ENCODE peak calls at places on chromosomes 12 and 14, in seven cellular contexts. Y is Panc1, C is hepatocyte, G is LoVo, T is HT1080, R is right cardiac atrium, S is NCI-H345. N is an unnamed sample.
A peak's percentile ranks its signal among the peaks of the same experiment; 100 is the strongest.

GRCh38 chr14:29749327-29749726 is 178.3 kb downstream of the PRKD1 start:
- DNase-seq in Y (no peak), C (no peak), G (no peak), T (peak; percentile 90), R (no peak), S (no peak), N (no peak)

GRCh38 chr12:26195250-26195640 is at the start of gene SSPN:
- DNase-seq in Y (peak; percentile 35), C (peak; percentile 69), G (no peak), T (no peak), R (peak; percentile 71), S (peak; percentile 2), N (no peak)

GRCh38 chr14:26410189-26410685 is 187.6 kb downstream of the NOVA1 start:
- DNase-seq in Y (no peak), C (no peak), G (no peak), T (no peak), R (no peak), S (no peak), N (no peak)

GRCh38 chr12:28878629-28879028 is 270.4 kb upstream of the FAR2 start:
- DNase-seq in Y (no peak), C (no peak), G (no peak), T (no peak), R (no peak), S (no peak), N (no peak)

GRCh38 chr14:29475641-29476040 is 452.0 kb downstream of the PRKD1 start:
- DNase-seq in Y (no peak), C (no peak), G (no peak), T (peak; percentile 22), R (no peak), S (no peak), N (no peak)

GRCh38 chr14:35959835-35960234 is 133.7 kb downstream of the BRMS1L start:
- DNase-seq in Y (no peak), C (no peak), G (no peak), T (no peak), R (no peak), S (no peak), N (no peak)

GRCh38 chr12:88552672-88553079 is 27.6 kb downstream of the KITLG start:
- DNase-seq in Y (peak; percentile 46), C (no peak), G (peak; percentile 84), T (no peak), R (no peak), S (no peak), N (no peak)

GRCh38 chr12:810635-811415 is 58.4 kb downstream of the WNK1 start:
- DNase-seq in Y (no peak), C (no peak), G (no peak), T (no peak), R (no peak), S (no peak), N (no peak)

GRCh38 chr14:52402812-52403526 is 88.9 kb downstream of the PTGER2 start:
- DNase-seq in Y (no peak), C (no peak), G (no peak), T (peak; percentile 30), R (no peak), S (no peak), N (peak; percentile 13)

GRCh38 chr12:111757361-111758119 is 9.2 kb upstream of the ALDH2 start:
- DNase-seq in Y (no peak), C (no peak), G (no peak), T (peak; percentile 58), R (peak; percentile 73), S (no peak), N (peak; percentile 87)

GRCh38 chr14:51869426-51870113 is 9.2 kb downstream of the GNG2 start:
- DNase-seq in Y (no peak), C (no peak), G (no peak), T (no peak), R (no peak), S (no peak), N (no peak)

GRCh38 chr12:84355561-84355960 is 557.0 kb downstream of the SLC6A15 start:
- DNase-seq in Y (no peak), C (no peak), G (no peak), T (no peak), R (no peak), S (peak; percentile 12), N (no peak)

GRCh38 chr12:74043343-74043742 is 494.3 kb upstream of the ATXN7L3B start:
- DNase-seq in Y (no peak), C (peak; percentile 61), G (peak; percentile 58), T (peak; percentile 89), R (no peak), S (no peak), N (no peak)

GRCh38 chr14:46250113-46250703 is 401.4 kb downstream of the RPL10L start:
- DNase-seq in Y (no peak), C (peak; percentile 31), G (peak; percentile 13), T (peak; percentile 25), R (no peak), S (peak; percentile 2), N (no peak)

GRCh38 chr14:58171090-58171489 is 19.1 kb upstream of the ARMH4 start:
- DNase-seq in Y (peak; percentile 35), C (peak; percentile 88), G (peak; percentile 81), T (peak; percentile 88), R (peak; percentile 77), S (peak; percentile 19), N (peak; percentile 70)

GRCh38 chr14:98501335-98501734 is 770.7 kb downstream of the BCL11B start:
- DNase-seq in Y (no peak), C (peak; percentile 23), G (peak; percentile 43), T (peak; percentile 88), R (no peak), S (no peak), N (no peak)

GRCh38 chr14:68519788-68520187 is 273.1 kb downstream of the ZFP36L1 start:
- DNase-seq in Y (no peak), C (no peak), G (no peak), T (no peak), R (no peak), S (no peak), N (no peak)

GRCh38 chr14:71324767-71325272 is 417.6 kb downstream of the PCNX1 start:
- DNase-seq in Y (no peak), C (peak; percentile 20), G (no peak), T (no peak), R (no peak), S (no peak), N (peak; percentile 3)

GRCh38 chr12:108313236-108313608 is 25.9 kb downstream of the CMKLR1 start:
- DNase-seq in Y (no peak), C (no peak), G (no peak), T (no peak), R (no peak), S (no peak), N (peak; percentile 51)

GRCh38 chr14:74980746-74981661 is 21.7 kb upstream of the EIF2B2 start:
- DNase-seq in Y (no peak), C (no peak), G (no peak), T (peak; percentile 97), R (peak; percentile 57), S (no peak), N (no peak)

GRCh38 chr12:65925626-65926025 is 101.3 kb downstream of the HMGA2 start:
- DNase-seq in Y (no peak), C (no peak), G (no peak), T (no peak), R (no peak), S (no peak), N (peak; percentile 19)

GRCh38 chr12:55706840-55707671 is 648 bp downstream of the ITGA7 start:
- DNase-seq in Y (no peak), C (peak; percentile 56), G (no peak), T (no peak), R (peak; percentile 48), S (peak; percentile 28), N (no peak)

GRCh38 chr14:83607682-83608081 is 1922.3 kb upstream of the FLRT2 start:
- DNase-seq in Y (no peak), C (no peak), G (no peak), T (no peak), R (no peak), S (no peak), N (no peak)

GRCh38 chr12:113697646-113698504 is 226.2 kb upstream of the LHX5 start:
- DNase-seq in Y (no peak), C (peak; percentile 22), G (no peak), T (no peak), R (no peak), S (no peak), N (no peak)

GRCh38 chr12:122326597-122326996 is 60.3 kb upstream of the VPS33A start:
- DNase-seq in Y (no peak), C (no peak), G (no peak), T (no peak), R (no peak), S (no peak), N (no peak)

GRCh38 chr14:101843665-101844064 is 82.2 kb downstream of the PPP2R5C start:
- DNase-seq in Y (no peak), C (no peak), G (no peak), T (peak; percentile 10), R (no peak), S (no peak), N (no peak)

GRCh38 chr12:53208877-53209463 is 1.9 kb upstream of the ITGB7 start:
- DNase-seq in Y (no peak), C (no peak), G (no peak), T (no peak), R (no peak), S (no peak), N (peak; percentile 73)

GRCh38 chr14:105093426-105094192 is 28.4 kb upstream of the GPR132 start:
- DNase-seq in Y (no peak), C (peak; percentile 95), G (peak; percentile 76), T (peak; percentile 57), R (peak; percentile 79), S (peak; percentile 57), N (peak; percentile 72)